ENCODE peak calls at places on chromosomes 11 and 22, in four cellular contexts. R, M, N and W are unnamed samples.

GRCh38 chr11:86248609-86249008 is 4.1 kb downstream of the EED start:
- DNase-seq in M (no peak), R (no peak), N (no peak), W (no peak)

GRCh38 chr11:48184452-48184851 is 32.2 kb upstream of the OR4B1 start:
- DNase-seq in R (no peak), M (no peak), N (no peak), W (no peak)

GRCh38 chr11:117385906-117386305 is 58.3 kb downstream of the CEP164 start:
- DNase-seq in M (no peak), R (no peak), N (no peak), W (no peak)

GRCh38 chr11:79095424-79095823 is 345.4 kb downstream of the TENM4 start:
- DNase-seq in M (no peak), R (no peak), N (no peak), W (no peak)

GRCh38 chr11:85052636-85053035 is 574.5 kb downstream of the DLG2 start:
- DNase-seq in N (no peak), R (no peak), M (no peak), W (no peak)

GRCh38 chr22:49951986-49952896 is 8.3 kb upstream of the PIM3 start:
- DNase-seq in N (no peak), M (no peak), R (peak), W (no peak)

GRCh38 chr11:125188021-125188420 is 23.5 kb downstream of the PKNOX2 start:
- DNase-seq in M (no peak), R (no peak), N (no peak), W (no peak)

GRCh38 chr11:17350455-17351170 is 987 bp upstream of the NCR3LG1 start:
- DNase-seq in R (no peak), N (no peak), M (no peak), W (no peak)

GRCh38 chr11:68016904-68017817 is 7.0 kb downstream of the ALDH3B1 start:
- DNase-seq in R (no peak), N (no peak), M (no peak), W (no peak)

GRCh38 chr11:62182147-62182869 is 7.7 kb upstream of the SCGB1D1 start:
- DNase-seq in M (no peak), R (no peak), N (no peak), W (no peak)

GRCh38 chr22:19962909-19963806 is 21.5 kb upstream of the TXNRD2 start:
- DNase-seq in N (no peak), M (peak), R (peak), W (no peak)

GRCh38 chr22:41480397-41480735 is 11.4 kb downstream of the ACO2 start:
- DNase-seq in M (no peak), R (peak), N (no peak), W (no peak)

GRCh38 chr22:24968066-24968561 is 15.6 kb downstream of the KIAA1671 start:
- DNase-seq in M (no peak), R (no peak), N (no peak), W (no peak)

GRCh38 chr11:1387961-1388762 is 1.6 kb upstream of the BRSK2 start:
- DNase-seq in R (no peak), M (peak), N (no peak), W (no peak)

GRCh38 chr22:39462443-39463147 is 5.8 kb downstream of the MGAT3 start:
- DNase-seq in N (no peak), M (no peak), R (no peak), W (no peak)

GRCh38 chr11:7610393-7610792 is 62.9 kb downstream of the CYB5R2 start:
- DNase-seq in N (no peak), M (no peak), R (no peak), W (no peak)

GRCh38 chr11:75276696-75277095 is 36.1 kb downstream of the TPBGL start:
- DNase-seq in N (no peak), M (no peak), R (no peak), W (no peak)

GRCh38 chr11:6992457-6993431 is 27.4 kb downstream of the ZNF214 start:
- DNase-seq in R (peak), N (no peak), M (no peak), W (no peak)